ENCODE peak calls at places on chromosomes 1 and 21, in eight cellular contexts. F, U, X, R, C, H, B and M are unnamed samples. For H3K9me3 and H3K36me3, the result is how much of the 10 kb centered on the place peaks cover.

GRCh38 chr1:150548632-150549495 is at the start of gene ADAMTSL4:
- DNase-seq in F (no peak), X (peak), H (peak), R (peak), U (no peak), C (peak), B (peak), M (peak)

GRCh38 chr1:89271616-89272015 is 1.0 kb downstream of the GBP5 start:
- DNase-seq in R (no peak), U (no peak), X (no peak), C (no peak), F (no peak), B (no peak), H (no peak), M (peak)

GRCh38 chr1:21337931-21338567 is 47.8 kb upstream of the ECE1 start:
- DNase-seq in X (peak), U (no peak), F (no peak), B (peak), R (no peak), C (peak), H (peak), M (peak)

GRCh38 chr1:231776006-231776707 is 149.6 kb downstream of the DISC1 start:
- DNase-seq in C (no peak), U (no peak), B (no peak), H (no peak), F (no peak), R (no peak), X (no peak), M (no peak)

GRCh38 chr21:34732388-34732821 is 63.6 kb downstream of the CLIC6 start:
- DNase-seq in H (no peak), F (no peak), B (no peak), X (no peak), C (no peak), R (no peak), U (no peak), M (no peak)

GRCh38 chr1:184597652-184598357 is 156.9 kb downstream of the EDEM3 start:
- DNase-seq in H (no peak), R (no peak), C (no peak), X (no peak), B (no peak), F (no peak), U (no peak), M (no peak)

GRCh38 chr1:206465951-206466350 is 4.3 kb upstream of the IKBKE start:
- DNase-seq in U (no peak), H (no peak), C (no peak), B (no peak), R (peak), F (no peak), X (no peak), M (no peak)

GRCh38 chr1:30085814-30086770 is 637.3 kb downstream of the MATN1 start:
- DNase-seq in B (peak), X (peak), F (no peak), C (peak), H (peak), R (no peak), U (peak), M (peak)

GRCh38 chr1:67855444-67855843 is 22.2 kb upstream of the GNG12 start:
- DNase-seq in H (no peak), C (no peak), X (no peak), F (no peak), U (no peak), R (no peak), B (no peak), M (no peak)

GRCh38 chr1:167502719-167503452 is 15.4 kb downstream of the CD247 start:
- DNase-seq in F (no peak), U (no peak), R (no peak), X (no peak), B (no peak), H (no peak), C (no peak), M (no peak)
- H3K4me3 ChIP-seq in F (no peak), U (no peak), R (peak), X (no peak), B (no peak), H (no peak), C (no peak), M (no peak)

GRCh38 chr1:236623371-236624166 is 19.3 kb upstream of the HEATR1 start:
- DNase-seq in B (no peak), X (no peak), H (no peak), U (no peak), C (no peak), R (no peak), F (no peak), M (no peak)
- H3K9me3 ChIP-seq in B (under half), X (under half), H (under half), U (under half), C (under half), R (under half), F (under half), M (under half)

DNA sequence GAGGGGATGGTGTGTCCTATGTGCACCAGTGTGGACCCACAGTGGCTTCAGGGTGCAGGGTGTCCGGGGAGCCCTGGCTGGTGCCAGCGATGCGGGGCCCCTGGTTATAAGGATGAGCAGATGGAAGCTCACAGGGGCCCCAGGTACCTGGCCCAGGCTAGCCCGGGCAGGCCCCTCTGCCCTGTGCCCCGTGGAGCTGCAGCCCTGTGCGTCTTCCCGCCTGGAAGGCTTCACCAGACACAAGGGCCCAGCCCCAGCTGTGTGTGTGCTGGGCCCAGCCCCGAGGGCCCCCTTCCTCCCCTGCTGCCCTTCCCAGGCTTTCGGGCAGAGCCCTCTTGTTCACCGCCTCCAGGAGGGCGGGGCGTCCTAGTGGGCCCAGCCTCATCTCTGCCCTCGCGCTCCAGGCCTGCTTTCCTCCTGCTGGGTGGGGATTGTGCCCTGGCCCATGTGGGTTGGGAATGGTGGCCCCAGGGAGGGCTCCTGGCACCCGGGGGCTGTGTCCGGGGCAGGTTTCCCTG is 15.9 kb downstream of the PFKL start:
- DNase-seq in U (no peak), H (no peak), R (no peak), F (no peak), C (no peak), B (no peak), X (no peak), M (no peak)
- H3K36me3 ChIP-seq in U (under half), H (under half), R (under half), F (half or more), C (under half), B (half or more), X (under half), M (under half)

GRCh38 chr1:74748962-74749361 is 16.0 kb downstream of the TYW3 start:
- DNase-seq in R (no peak), C (no peak), U (no peak), H (no peak), X (no peak), F (no peak), B (no peak), M (no peak)

GRCh38 chr1:74755475-74755874 is 22.5 kb downstream of the TYW3 start:
- DNase-seq in X (no peak), B (no peak), F (no peak), R (no peak), C (no peak), U (no peak), H (no peak), M (no peak)

GRCh38 chr1:74753104-74753503 is 20.2 kb downstream of the TYW3 start:
- DNase-seq in F (no peak), R (no peak), H (no peak), U (no peak), X (no peak), B (no peak), C (no peak), M (no peak)
- H3K4me3 ChIP-seq in F (no peak), R (no peak), H (no peak), U (no peak), X (no peak), B (no peak), C (no peak), M (no peak)

DNA sequence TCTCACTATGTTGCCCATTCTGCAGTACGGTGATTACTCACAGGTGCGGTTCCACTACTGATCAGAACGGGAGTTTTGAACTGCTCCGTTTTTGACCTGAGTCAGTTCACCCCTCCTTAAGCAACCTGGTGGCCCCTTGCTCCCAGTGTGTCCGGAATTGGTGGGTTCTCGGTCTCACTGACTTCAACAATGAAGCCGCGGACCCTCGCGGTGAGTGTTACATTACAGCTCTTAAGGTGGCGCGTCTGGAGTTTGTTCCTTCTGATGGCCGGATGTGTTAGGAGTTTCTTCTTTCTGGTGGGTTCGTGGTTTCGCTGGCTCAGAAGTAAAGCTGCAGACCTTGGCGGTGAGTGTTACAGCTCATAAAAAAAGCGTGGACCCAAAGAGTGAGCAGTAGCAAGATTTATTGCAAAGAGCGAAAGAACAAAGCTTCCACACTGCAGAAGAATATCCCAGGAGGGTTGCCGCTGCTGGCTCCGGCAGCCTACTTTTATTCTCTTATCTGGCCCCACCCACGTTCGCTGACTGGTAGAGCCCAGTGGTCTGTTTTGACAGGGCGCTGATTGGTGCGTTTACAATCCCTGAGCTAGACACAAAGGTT is 17.6 kb upstream of the PARP1 start:
- DNase-seq in U (peak), H (no peak), F (no peak), B (no peak), R (peak), X (no peak), C (no peak), M (no peak)
- H3K9me3 ChIP-seq in U (under half), H (under half), F (under half), B (under half), R (under half), X (under half), C (under half), M (under half)

DNA sequence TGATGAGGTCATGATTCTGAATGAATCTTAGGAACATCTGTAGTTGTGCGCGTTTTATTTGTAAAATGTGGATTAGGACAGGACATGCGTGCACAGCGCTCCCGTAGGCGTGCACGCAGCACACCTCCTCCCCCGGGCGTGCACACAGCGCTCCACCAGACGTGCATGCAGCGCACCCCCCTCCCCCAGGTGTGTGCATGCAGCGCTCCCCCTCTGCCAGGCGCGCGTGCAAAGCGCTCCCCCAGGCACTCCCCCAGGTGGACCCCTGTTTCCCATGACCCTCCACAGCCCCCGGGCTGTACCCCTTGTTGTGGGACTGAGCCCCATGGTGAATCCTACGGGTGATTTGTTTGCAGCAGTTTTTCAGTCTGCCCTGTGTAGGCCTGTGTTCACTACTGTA is 61.6 kb downstream of the S100B start:
- DNase-seq in U (no peak), B (no peak), X (no peak), C (no peak), R (no peak), H (no peak), F (no peak), M (no peak)
- H3K36me3 ChIP-seq in U (under half), B (half or more), X (under half), C (under half), R (half or more), H (under half), F (half or more), M (half or more)

GRCh38 chr1:246772686-246773085 is 48.5 kb downstream of the SCCPDH start:
- DNase-seq in F (no peak), H (no peak), X (no peak), U (no peak), C (no peak), R (no peak), B (no peak), M (no peak)

GRCh38 chr1:246775531-246776385 is 51.5 kb downstream of the SCCPDH start:
- DNase-seq in F (no peak), R (no peak), H (no peak), X (no peak), C (no peak), U (no peak), B (no peak), M (no peak)

GRCh38 chr1:246776923-246777322 is 52.7 kb downstream of the SCCPDH start:
- DNase-seq in F (no peak), B (no peak), C (no peak), H (no peak), U (no peak), R (no peak), X (no peak), M (no peak)

GRCh38 chr1:246771366-246771765 is 47.2 kb downstream of the SCCPDH start:
- DNase-seq in H (no peak), R (no peak), X (no peak), F (no peak), C (no peak), B (no peak), U (no peak), M (no peak)

GRCh38 chr1:246773213-246773641 is 49.0 kb downstream of the SCCPDH start:
- DNase-seq in C (no peak), B (no peak), F (no peak), H (no peak), R (no peak), U (no peak), X (no peak), M (no peak)
- H3K4me3 ChIP-seq in C (no peak), B (no peak), F (no peak), H (no peak), R (peak), U (no peak), X (no peak), M (no peak)

GRCh38 chr1:86925742-86926141 is 11.3 kb downstream of the HS2ST1 start:
- DNase-seq in F (no peak), C (no peak), H (no peak), U (no peak), R (no peak), X (no peak), B (no peak), M (no peak)
- H3K9me3 ChIP-seq in F (under half), C (under half), H (under half), U (under half), R (under half), X (under half), B (under half), M (under half)